ENCODE peak calls at places on chromosomes 13 and 19, in seven cellular contexts. M is astrocyte, D is substantia nigra, P is Peyer's patch, H is OCI-LY7, Z is AG04450, Q is thoracic aorta. X is an unnamed sample.

GRCh38 chr13:101399365-101399764 is 16.9 kb downstream of the NALCN start:
- DNase-seq in M (peak), D (no peak), P (no peak), H (no peak), Z (no peak), Q (no peak), X (no peak)

GRCh38 chr13:65293530-65294198 is 1936.5 kb downstream of the PCDH9 start:
- DNase-seq in M (no peak), D (no peak), P (no peak), H (no peak), Z (no peak), Q (no peak), X (no peak)

GRCh38 chr19:33373701-33374405 is at the start of gene CEBPG:
- DNase-seq in M (peak), D (no peak), P (peak), H (peak), Z (no peak), Q (no peak), X (peak)

GRCh38 chr13:111541752-111542529 is 221.5 kb downstream of the TEX29 start:
- DNase-seq in M (no peak), D (no peak), P (no peak), H (no peak), Z (no peak), Q (no peak), X (no peak)

GRCh38 chr13:81304121-81304659 is 963.3 kb upstream of the SPRY2 start:
- DNase-seq in M (no peak), D (no peak), P (no peak), H (no peak), Z (no peak), Q (no peak), X (no peak)

GRCh38 chr13:69264362-69265334 is 843.0 kb upstream of the ATXN8OS start:
- DNase-seq in M (no peak), D (no peak), P (no peak), H (no peak), Z (no peak), Q (no peak), X (no peak)

GRCh38 chr13:79668353-79668752 is 187.4 kb downstream of the NDFIP2 start:
- DNase-seq in M (no peak), D (no peak), P (no peak), H (no peak), Z (no peak), Q (no peak), X (no peak)

GRCh38 chr13:25973576-25973975 is 78.2 kb downstream of the SHISA2 start:
- DNase-seq in M (no peak), D (no peak), P (no peak), H (no peak), Z (no peak), Q (no peak), X (no peak)

GRCh38 chr19:29940971-29941585 is 961 bp upstream of the URI1 start:
- DNase-seq in M (no peak), D (no peak), P (no peak), H (peak), Z (no peak), Q (no peak), X (peak)

GRCh38 chr13:79385694-79386093 is 20.4 kb downstream of the RBM26 start:
- DNase-seq in M (no peak), D (no peak), P (no peak), H (no peak), Z (no peak), Q (no peak), X (no peak)

GRCh38 chr19:57010541-57010940 is 109.2 kb upstream of the USP29 start:
- DNase-seq in M (no peak), D (no peak), P (no peak), H (no peak), Z (no peak), Q (no peak), X (no peak)

GRCh38 chr13:31418186-31418585 is 218.4 kb downstream of the B3GLCT start:
- DNase-seq in M (no peak), D (no peak), P (no peak), H (no peak), Z (no peak), Q (no peak), X (no peak)

GRCh38 chr19:347946-348861 is 3.6 kb upstream of the MIER2 start:
- DNase-seq in M (no peak), D (no peak), P (no peak), H (no peak), Z (no peak), Q (no peak), X (no peak)

GRCh38 chr13:21518617-21519144 is 59.6 kb upstream of the ZDHHC20 start:
- DNase-seq in M (no peak), D (no peak), P (no peak), H (no peak), Z (no peak), Q (no peak), X (no peak)

GRCh38 chr13:76856141-76856571 is 30.0 kb downstream of the KCTD12 start:
- DNase-seq in M (peak), D (no peak), P (no peak), H (no peak), Z (no peak), Q (no peak), X (no peak)

GRCh38 chr13:73922728-73923393 is 211.3 kb downstream of the KLF12 start:
- DNase-seq in M (peak), D (no peak), P (no peak), H (no peak), Z (no peak), Q (no peak), X (no peak)

GRCh38 chr19:43784251-43784980 is 3.6 kb upstream of the KCNN4 start:
- DNase-seq in M (peak), D (no peak), P (peak), H (peak), Z (peak), Q (no peak), X (peak)

GRCh38 chr19:54422136-54422535 is 6.9 kb downstream of the TTYH1 start:
- DNase-seq in M (no peak), D (no peak), P (no peak), H (no peak), Z (no peak), Q (no peak), X (no peak)

GRCh38 chr19:54420383-54421168 is 5.3 kb downstream of the TTYH1 start:
- DNase-seq in M (no peak), D (peak), P (no peak), H (no peak), Z (no peak), Q (no peak), X (no peak)

GRCh38 chr19:54420068-54420382 is 4.8 kb downstream of the TTYH1 start:
- DNase-seq in M (no peak), D (no peak), P (no peak), H (no peak), Z (no peak), Q (no peak), X (no peak)

GRCh38 chr19:54421169-54421516 is 5.9 kb downstream of the TTYH1 start:
- DNase-seq in M (no peak), D (no peak), P (no peak), H (no peak), Z (no peak), Q (no peak), X (no peak)

DNA sequence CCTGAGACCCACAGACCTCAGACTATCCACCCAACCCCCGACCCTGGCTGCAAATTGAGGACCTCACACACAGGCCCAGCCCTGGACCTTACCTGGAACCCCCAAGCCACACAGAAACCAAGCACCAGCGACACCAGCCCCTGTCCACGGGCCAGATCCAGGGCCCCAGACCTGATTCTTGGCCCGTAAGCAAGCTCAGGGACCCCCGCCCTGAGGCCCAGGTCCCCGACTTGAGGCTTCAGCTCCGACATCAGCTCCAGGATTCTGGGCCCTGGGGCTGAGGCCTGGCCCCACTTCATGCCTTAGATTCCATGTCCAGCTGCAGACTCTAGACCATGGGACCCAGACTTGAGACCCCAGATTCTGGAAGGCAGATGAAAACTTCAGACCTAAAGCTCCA is 6.3 kb downstream of the TTYH1 start:
- DNase-seq in M (no peak), D (no peak), P (no peak), H (no peak), Z (no peak), Q (no peak), X (no peak)
- H3K27ac ChIP-seq in M (no peak), D (peak), P (no peak), H (no peak), Z (no peak), Q (no peak), X (no peak)

GRCh38 chr19:46731007-46731501 is 14.1 kb upstream of the PRKD2 start:
- DNase-seq in M (peak), D (no peak), P (no peak), H (no peak), Z (peak), Q (no peak), X (no peak)

GRCh38 chr19:46731584-46731983 is 14.3 kb upstream of the FKRP start:
- DNase-seq in M (peak), D (no peak), P (no peak), H (no peak), Z (no peak), Q (no peak), X (no peak)

GRCh38 chr19:46732966-46733692 is 12.7 kb upstream of the FKRP start:
- DNase-seq in M (peak), D (peak), P (no peak), H (no peak), Z (no peak), Q (no peak), X (no peak)

GRCh38 chr19:46732172-46732938 is 13.5 kb upstream of the FKRP start:
- DNase-seq in M (peak), D (no peak), P (no peak), H (no peak), Z (no peak), Q (no peak), X (no peak)

DNA sequence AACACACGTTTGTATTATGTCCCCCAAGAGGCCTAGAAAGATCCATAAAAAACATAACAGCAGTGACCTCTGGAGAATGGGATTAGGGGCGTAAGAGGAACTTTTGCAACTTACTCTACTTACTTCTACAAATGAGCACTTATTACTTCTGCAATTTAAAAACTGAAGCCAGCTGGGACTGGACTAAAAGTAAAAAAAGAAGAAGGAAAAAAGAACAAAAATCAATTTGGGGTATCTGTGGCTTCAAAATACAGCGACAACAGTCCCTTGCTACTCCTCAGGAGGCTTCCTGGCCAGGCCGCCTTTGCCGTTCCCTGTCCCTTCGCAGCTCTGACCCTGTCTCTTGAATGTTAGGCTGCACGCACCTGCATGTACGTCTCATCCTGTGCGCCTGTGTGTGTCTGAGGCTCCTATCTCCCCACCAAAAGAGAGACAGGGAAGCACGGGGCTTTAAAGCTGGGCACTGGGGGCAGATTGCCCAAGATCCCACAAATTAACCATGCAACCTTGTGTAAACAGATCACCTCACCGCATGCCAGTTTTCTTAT is 12.1 kb upstream of the FKRP start:
- DNase-seq in M (no peak), D (no peak), P (no peak), H (no peak), Z (no peak), Q (no peak), X (no peak)
- H3K27ac ChIP-seq in M (no peak), D (no peak), P (peak), H (no peak), Z (no peak), Q (peak), X (no peak)

GRCh38 chr19:21047712-21048111 is 27.3 kb downstream of the ZNF430 start:
- DNase-seq in M (no peak), D (no peak), P (no peak), H (no peak), Z (no peak), Q (no peak), X (no peak)
- H3K27ac ChIP-seq in M (no peak), D (no peak), P (no peak), H (no peak), Z (no peak), Q (no peak), X (no peak)

DNA sequence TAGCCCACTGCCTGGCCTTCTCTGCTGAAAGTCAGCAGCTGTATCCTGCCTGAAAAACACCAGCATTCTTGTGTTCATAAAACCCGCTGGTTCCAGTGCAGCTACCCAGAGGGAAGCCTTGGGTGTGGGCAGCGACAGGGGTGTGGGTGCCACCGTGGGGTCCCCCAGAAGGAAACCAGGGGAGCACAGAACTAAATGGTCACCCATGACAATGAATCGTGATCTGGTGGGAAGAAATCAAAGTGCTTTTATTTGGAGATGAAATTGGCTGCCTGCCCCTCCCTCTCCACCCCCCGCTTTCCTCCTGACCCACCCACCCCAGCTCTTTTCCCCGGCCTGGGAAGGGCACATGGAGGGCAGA is 13.7 kb downstream of the RASA3 start:
- DNase-seq in M (no peak), D (no peak), P (no peak), H (no peak), Z (no peak), Q (no peak), X (no peak)
- H3K27ac ChIP-seq in M (peak), D (no peak), P (peak), H (no peak), Z (peak), Q (peak), X (no peak)

X was measured in DND-41.